ENCODE peak calls at places on chromosomes 4 and X, in five cellular contexts. F is activated CD8-positive, alpha-beta memory T cell treated with anti-CD3 and anti-CD28 coated beads for 48 hours; U is GM13976; Q is AG04450; H is choroid plexus epithelial cell. C is an unnamed sample.

GRCh38 chrX:20585782-20586181 is 319.1 kb upstream of the RPS6KA3 start:
- DNase-seq in U (no peak), F (no peak), H (peak), Q (no peak), C (no peak)

GRCh38 chrX:22135994-22136684 is 104.0 kb downstream of the PHEX start:
- DNase-seq in Q (no peak), H (peak), F (no peak), U (peak), C (peak)

GRCh38 chr4:163554870-163555465 is 60.5 kb downstream of the TMA16 start:
- DNase-seq in F (no peak), U (no peak), Q (no peak), H (peak), C (peak)

GRCh38 chr4:113060853-113061252 is 11.4 kb downstream of the ANK2 start:
- DNase-seq in Q (no peak), U (no peak), H (no peak), F (no peak), C (no peak)

GRCh38 chr4:4590496-4590895 is 48.6 kb upstream of the STX18 start:
- DNase-seq in Q (peak), F (no peak), H (peak), U (no peak), C (no peak)

GRCh38 chr4:1577818-1578217 is 106.3 kb downstream of the FAM53A start:
- DNase-seq in F (no peak), H (no peak), U (no peak), Q (no peak), C (no peak)

GRCh38 chr4:176791591-176792347 is 953 bp downstream of the VEGFC start:
- DNase-seq in H (peak), Q (no peak), U (peak), F (no peak), C (peak)

GRCh38 chrX:40530471-40530870 is 50.3 kb upstream of the ATP6AP2 start:
- DNase-seq in F (no peak), Q (no peak), H (no peak), U (no peak), C (no peak)

GRCh38 chr4:6750302-6751221 is 32.0 kb upstream of the KIAA0232 start:
- DNase-seq in Q (no peak), F (no peak), U (no peak), H (no peak), C (no peak)

GRCh38 chr4:56414135-56414675 is 21.2 kb downstream of the PPAT start:
- DNase-seq in F (no peak), Q (no peak), H (peak), U (no peak), C (no peak)

GRCh38 chr4:5967783-5968182 is 50.4 kb downstream of the C4orf50 start:
- DNase-seq in U (no peak), H (no peak), F (no peak), Q (no peak), C (no peak)

GRCh38 chrX:85851418-85851817 is 195.9 kb downstream of the CHM start:
- DNase-seq in F (no peak), H (peak), U (no peak), Q (no peak), C (peak)

GRCh38 chr4:31557444-31557843 is 837.3 kb downstream of the PCDH7 start:
- DNase-seq in H (peak), Q (no peak), F (no peak), U (no peak), C (peak)

GRCh38 chr4:153153339-153153851 is 50.8 kb upstream of the TRIM2 start:
- DNase-seq in Q (no peak), U (peak), F (peak), H (peak), C (peak)

GRCh38 chr4:78634011-78634664 is 82.6 kb downstream of the ANXA3 start:
- DNase-seq in Q (no peak), H (no peak), F (no peak), U (no peak), C (peak)

GRCh38 chr4:121642876-121643585 is 53.7 kb downstream of the ANXA5 start:
- DNase-seq in Q (no peak), F (no peak), H (no peak), U (no peak), C (no peak)

GRCh38 chr4:43089730-43090129 is 197.2 kb downstream of the GRXCR1 start:
- DNase-seq in H (no peak), F (no peak), Q (no peak), U (no peak), C (no peak)

GRCh38 chr4:26206981-26207380 is 113.8 kb upstream of the RBPJ start:
- DNase-seq in F (no peak), H (no peak), U (no peak), Q (no peak), C (no peak)

GRCh38 chr4:57078685-57079521 is 31.3 kb downstream of the IGFBP7 start:
- DNase-seq in Q (no peak), H (peak), F (no peak), U (no peak), C (no peak)

GRCh38 chr4:158003212-158003611 is 169.6 kb downstream of the GASK1B start:
- DNase-seq in F (no peak), U (no peak), Q (no peak), H (peak), C (no peak)

GRCh38 chrX:100316987-100317386 is 93.1 kb downstream of the PCDH19 start:
- DNase-seq in Q (no peak), F (no peak), U (no peak), H (no peak), C (no peak)

GRCh38 chr4:5888222-5888701 is 4.6 kb downstream of the CRMP1 start:
- DNase-seq in U (no peak), H (no peak), Q (no peak), F (no peak), C (no peak)

GRCh38 chr4:36173923-36174322 is 70.4 kb downstream of the ARAP2 start:
- DNase-seq in H (no peak), F (no peak), Q (no peak), U (no peak), C (no peak)

C was measured in MM.1S.